ENCODE peak calls at places on chromosome 9, in six cellular contexts. F is MM.1S, S is astrocyte of the spinal cord, R is left lung, J is neural progenitor cell, D is pancreas. H is an unnamed sample.

GRCh38 chr9:133107961-133108793 is 12.9 kb downstream of the RALGDS start:
- DNase-seq in F (no peak), S (no peak), R (peak; percentile 71), J (no peak), D (peak; percentile 16), H (no peak)

GRCh38 chr9:115262952-115263351 is 145.0 kb upstream of the TNC start:
- DNase-seq in F (no peak), S (no peak), R (no peak), J (no peak), D (no peak), H (no peak)

GRCh38 chr9:69391946-69392345 is 66.9 kb downstream of the ENTREP1 start:
- DNase-seq in F (no peak), S (no peak), R (no peak), J (no peak), D (no peak), H (no peak)

GRCh38 chr9:127336708-127337352 is 60.1 kb upstream of the SLC2A8 start:
- DNase-seq in F (no peak), S (peak; percentile 96), R (no peak), J (no peak), D (peak; percentile 60), H (no peak)

GRCh38 chr9:114908796-114909448 is 21.5 kb downstream of the TNFSF8 start:
- DNase-seq in F (peak; percentile 33), S (no peak), R (no peak), J (no peak), D (no peak), H (no peak)

GRCh38 chr9:81560851-81561732 is 128.3 kb downstream of the TLE1 start:
- DNase-seq in F (no peak), S (peak; percentile 58), R (no peak), J (no peak), D (no peak), H (no peak)

GRCh38 chr9:94153905-94154304 is 69.6 kb downstream of the PTPDC1 start:
- DNase-seq in F (peak; percentile 64), S (no peak), R (no peak), J (no peak), D (no peak), H (peak; percentile 5)

GRCh38 chr9:133929599-133929998 is 62.5 kb downstream of the VAV2 start:
- DNase-seq in F (no peak), S (no peak), R (no peak), J (no peak), D (no peak), H (no peak)

GRCh38 chr9:69376651-69377050 is 51.6 kb downstream of the ENTREP1 start:
- DNase-seq in F (no peak), S (peak; percentile 88), R (no peak), J (no peak), D (no peak), H (no peak)

GRCh38 chr9:14366071-14366470 is 52.1 kb upstream of the NFIB start:
- DNase-seq in F (no peak), S (peak; percentile 88), R (no peak), J (no peak), D (no peak), H (no peak)

GRCh38 chr9:13705913-13706312 is 426.4 kb upstream of the MPDZ start:
- DNase-seq in F (no peak), S (peak; percentile 24), R (no peak), J (peak; percentile 15), D (no peak), H (no peak)

GRCh38 chr9:22508790-22509189 is 62.2 kb downstream of the DMRTA1 start:
- DNase-seq in F (no peak), S (no peak), R (no peak), J (no peak), D (no peak), H (no peak)

GRCh38 chr9:26331223-26331622 is 561.4 kb downstream of the CAAP1 start:
- DNase-seq in F (no peak), S (peak; percentile 35), R (no peak), J (no peak), D (no peak), H (no peak)

GRCh38 chr9:37859043-37859442 is 44.9 kb downstream of the SLC25A51 start:
- DNase-seq in F (no peak), S (peak; percentile 5), R (no peak), J (no peak), D (no peak), H (no peak)

GRCh38 chr9:35729700-35730485 is 2.1 kb downstream of the TLN1 start:
- DNase-seq in F (peak; percentile 24), S (peak; percentile 75), R (peak; percentile 93), J (peak; percentile 70), D (no peak), H (no peak)

GRCh38 chr9:128716581-128717254 is 7.2 kb downstream of the ZDHHC12 start:
- DNase-seq in F (no peak), S (no peak), R (peak; percentile 33), J (no peak), D (no peak), H (no peak)

GRCh38 chr9:128494108-128494742 is 10.3 kb upstream of the GLE1 start:
- DNase-seq in F (no peak), S (peak; percentile 22), R (no peak), J (no peak), D (peak; percentile 57), H (no peak)

GRCh38 chr9:83714316-83714715 is 6.6 kb upstream of the UBQLN1 start:
- DNase-seq in F (no peak), S (no peak), R (no peak), J (no peak), D (no peak), H (no peak)

GRCh38 chr9:14932246-14932645 is 22.0 kb upstream of the FREM1 start:
- DNase-seq in F (no peak), S (no peak), R (no peak), J (no peak), D (no peak), H (no peak)

GRCh38 chr9:91836515-91836914 is 113.5 kb downstream of the ROR2 start:
- DNase-seq in F (no peak), S (no peak), R (no peak), J (no peak), D (no peak), H (no peak)

GRCh38 chr9:106613250-106613737 is 249.7 kb upstream of the ZNF462 start:
- DNase-seq in F (no peak), S (no peak), R (peak; percentile 67), J (no peak), D (peak; percentile 47), H (no peak)

GRCh38 chr9:37209431-37210386 is 89.3 kb downstream of the ZCCHC7 start:
- DNase-seq in F (no peak), S (no peak), R (no peak), J (peak; percentile 29), D (no peak), H (no peak)

GRCh38 chr9:124470306-124470705 is 20.1 kb downstream of the ADGRD2 start:
- DNase-seq in F (no peak), S (no peak), R (peak; percentile 64), J (no peak), D (no peak), H (no peak)

GRCh38 chr9:30711591-30711990 is 1672.9 kb upstream of the ACO1 start:
- DNase-seq in F (no peak), S (no peak), R (no peak), J (no peak), D (no peak), H (no peak)

GRCh38 chr9:98774746-98775145 is 21.6 kb downstream of the ANKS6 start:
- DNase-seq in F (no peak), S (no peak), R (no peak), J (peak; percentile 46), D (no peak), H (no peak)

GRCh38 chr9:128419061-128419925 is 1.4 kb upstream of the CERCAM start:
- DNase-seq in F (no peak), S (no peak), R (no peak), J (peak; percentile 22), D (no peak), H (no peak)

GRCh38 chr9:109408759-109409462 is 88.1 kb upstream of the EPB41L4B start:
- DNase-seq in F (no peak), S (no peak), R (no peak), J (no peak), D (no peak), H (no peak)

GRCh38 chr9:74102702-74103101 is 394.4 kb upstream of the RORB start:
- DNase-seq in F (no peak), S (no peak), R (no peak), J (no peak), D (no peak), H (no peak)

GRCh38 chr9:126986506-126986951 is 71.9 kb downstream of the RALGPS1 start:
- DNase-seq in F (peak; percentile 28), S (peak; percentile 10), R (no peak), J (no peak), D (no peak), H (peak; percentile 16)

GRCh38 chr9:133986774-133987454 is 5.2 kb downstream of the VAV2 start:
- DNase-seq in F (no peak), S (no peak), R (peak; percentile 48), J (no peak), D (no peak), H (no peak)

GRCh38 chr9:88872171-88872946 is 118.9 kb upstream of the S1PR3 start:
- DNase-seq in F (no peak), S (no peak), R (no peak), J (no peak), D (no peak), H (no peak)

GRCh38 chr9:34522091-34522887 is 501 bp downstream of the ENHO start:
- DNase-seq in F (no peak), S (no peak), R (no peak), J (peak; percentile 19), D (no peak), H (no peak)
- TF ChIP-seq CTCF in F (no peak), S (no peak), R (no peak), J (no peak), D (no peak), H (no peak)

DNA sequence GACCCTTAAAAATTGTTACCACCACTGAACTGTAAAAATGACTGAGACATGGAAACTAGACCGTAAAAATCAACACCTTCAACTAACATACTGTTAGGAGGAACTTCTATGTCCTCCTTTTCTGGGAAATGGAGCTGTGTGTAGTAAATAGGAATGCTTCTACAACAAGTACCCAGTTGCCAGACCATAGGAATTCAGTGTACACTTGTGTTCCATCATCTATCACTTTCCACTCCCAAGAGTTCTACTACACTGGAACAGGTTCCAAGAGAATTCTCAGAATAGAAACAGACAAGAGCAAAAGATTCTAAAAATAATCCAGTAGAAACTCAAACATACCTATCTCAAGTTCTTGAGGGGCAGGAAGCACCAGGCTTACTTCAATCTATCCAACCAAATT is 23.6 kb downstream of the UBAP2 start:
- DNase-seq in F (no peak), S (no peak), R (no peak), J (no peak), D (no peak), H (no peak)
- TF ChIP-seq CTCF in F (no peak), S (no peak), R (no peak), J (no peak), D (no peak), H (no peak)

DNA sequence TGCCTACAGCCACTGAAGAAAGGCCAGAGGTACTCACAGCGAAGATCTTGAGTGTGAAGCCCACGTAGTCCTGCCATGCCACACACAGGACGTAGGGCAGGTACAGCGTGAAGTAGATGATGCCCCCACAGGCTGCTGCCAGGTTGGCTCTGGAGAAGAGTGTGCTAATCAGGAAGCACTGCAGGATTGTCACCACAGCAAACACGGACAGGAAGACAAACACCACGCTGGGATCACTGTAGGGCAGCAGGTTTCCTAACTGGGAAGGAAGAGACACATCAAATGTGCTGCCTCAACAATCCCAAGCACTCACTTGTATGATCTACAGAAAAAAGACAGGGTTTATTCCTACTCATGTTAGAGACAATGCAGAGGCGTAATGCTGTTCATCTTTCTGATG is 63.0 kb downstream of the NIPSNAP3B start:
- DNase-seq in F (no peak), S (no peak), R (no peak), J (no peak), D (no peak), H (no peak)
- TF ChIP-seq CTCF in F (no peak), S (no peak), R (no peak), J (no peak), D (no peak), H (no peak)

GRCh38 chr9:9901624-9902023 is 711.2 kb downstream of the PTPRD start:
- DNase-seq in F (no peak), S (no peak), R (no peak), J (no peak), D (no peak), H (no peak)
- TF ChIP-seq CTCF in F (no peak), S (no peak), R (no peak), J (no peak), D (no peak), H (no peak)